ENCODE peak calls at places on chromosomes 16 and 17, in eight cellular contexts. One of them, this sample, is unnamed.

GRCh38 chr17:63446218-63446980 is at the start of gene CYB561:
- DNase-seq in EL: peak
- DNase-seq in Calu3: peak
- DNase-seq in ovary: peak
- DNase-seq in hippocampal formation: peak
- DNase-seq in stimulated activated CD8-positive, alpha-beta memory T cell treated with anti-CD3 and anti-CD28 coated beads, Interleukin-7, amount 100 ng/mL, for 48 hours: peak
- DNase-seq in heart left ventricle: peak
- DNase-seq in activated T-cell treated with anti-CD3 and anti-CD28 coated beads, Interleukin-2, amount 50 U/mL, for 72 hours: peak
- DNase-seq in this sample: peak

GRCh38 chr17:82234211-82235055 is 5.6 kb downstream of the SLC16A3 start:
- DNase-seq in EL: no peak
- DNase-seq in Calu3: peak
- DNase-seq in ovary: no peak
- DNase-seq in hippocampal formation: no peak
- DNase-seq in stimulated activated CD8-positive, alpha-beta memory T cell treated with anti-CD3 and anti-CD28 coated beads, Interleukin-7, amount 100 ng/mL, for 48 hours: no peak
- DNase-seq in heart left ventricle: no peak
- DNase-seq in activated T-cell treated with anti-CD3 and anti-CD28 coated beads, Interleukin-2, amount 50 U/mL, for 72 hours: no peak
- DNase-seq in this sample: no peak

GRCh38 chr16:85716680-85717038 is 27.9 kb upstream of the GINS2 start:
- DNase-seq in EL: no peak
- DNase-seq in Calu3: no peak
- DNase-seq in ovary: no peak
- DNase-seq in hippocampal formation: peak
- DNase-seq in stimulated activated CD8-positive, alpha-beta memory T cell treated with anti-CD3 and anti-CD28 coated beads, Interleukin-7, amount 100 ng/mL, for 48 hours: no peak
- DNase-seq in heart left ventricle: no peak
- DNase-seq in activated T-cell treated with anti-CD3 and anti-CD28 coated beads, Interleukin-2, amount 50 U/mL, for 72 hours: no peak
- DNase-seq in this sample: peak

GRCh38 chr17:34499576-34499975 is 79.8 kb upstream of the TMEM132E start:
- DNase-seq in EL: peak
- DNase-seq in Calu3: peak
- DNase-seq in ovary: no peak
- DNase-seq in hippocampal formation: no peak
- DNase-seq in stimulated activated CD8-positive, alpha-beta memory T cell treated with anti-CD3 and anti-CD28 coated beads, Interleukin-7, amount 100 ng/mL, for 48 hours: no peak
- DNase-seq in heart left ventricle: no peak
- DNase-seq in activated T-cell treated with anti-CD3 and anti-CD28 coated beads, Interleukin-2, amount 50 U/mL, for 72 hours: peak
- DNase-seq in this sample: no peak

GRCh38 chr17:27623578-27623977 is 7.4 kb upstream of the LGALS9 start:
- DNase-seq in EL: no peak
- DNase-seq in Calu3: no peak
- DNase-seq in ovary: no peak
- DNase-seq in hippocampal formation: no peak
- DNase-seq in stimulated activated CD8-positive, alpha-beta memory T cell treated with anti-CD3 and anti-CD28 coated beads, Interleukin-7, amount 100 ng/mL, for 48 hours: no peak
- DNase-seq in heart left ventricle: no peak
- DNase-seq in activated T-cell treated with anti-CD3 and anti-CD28 coated beads, Interleukin-2, amount 50 U/mL, for 72 hours: no peak
- DNase-seq in this sample: no peak

GRCh38 chr17:70407501-70407900 is 238.2 kb downstream of the KCNJ2 start:
- DNase-seq in EL: peak
- DNase-seq in Calu3: no peak
- DNase-seq in ovary: no peak
- DNase-seq in hippocampal formation: no peak
- DNase-seq in stimulated activated CD8-positive, alpha-beta memory T cell treated with anti-CD3 and anti-CD28 coated beads, Interleukin-7, amount 100 ng/mL, for 48 hours: no peak
- DNase-seq in heart left ventricle: no peak
- DNase-seq in activated T-cell treated with anti-CD3 and anti-CD28 coated beads, Interleukin-2, amount 50 U/mL, for 72 hours: no peak
- DNase-seq in this sample: no peak

GRCh38 chr16:12568438-12568837 is 235.2 kb downstream of the CPPED1 start:
- DNase-seq in EL: no peak
- DNase-seq in Calu3: no peak
- DNase-seq in ovary: no peak
- DNase-seq in hippocampal formation: no peak
- DNase-seq in stimulated activated CD8-positive, alpha-beta memory T cell treated with anti-CD3 and anti-CD28 coated beads, Interleukin-7, amount 100 ng/mL, for 48 hours: no peak
- DNase-seq in heart left ventricle: no peak
- DNase-seq in activated T-cell treated with anti-CD3 and anti-CD28 coated beads, Interleukin-2, amount 50 U/mL, for 72 hours: no peak
- DNase-seq in this sample: no peak

GRCh38 chr16:49959552-49960277 is 65.3 kb upstream of the CNEP1R1 start:
- DNase-seq in EL: no peak
- DNase-seq in Calu3: no peak
- DNase-seq in ovary: no peak
- DNase-seq in hippocampal formation: no peak
- DNase-seq in stimulated activated CD8-positive, alpha-beta memory T cell treated with anti-CD3 and anti-CD28 coated beads, Interleukin-7, amount 100 ng/mL, for 48 hours: no peak
- DNase-seq in heart left ventricle: no peak
- DNase-seq in activated T-cell treated with anti-CD3 and anti-CD28 coated beads, Interleukin-2, amount 50 U/mL, for 72 hours: no peak
- DNase-seq in this sample: no peak

GRCh38 chr16:86091976-86092375 is 193.0 kb downstream of the IRF8 start:
- DNase-seq in EL: no peak
- DNase-seq in Calu3: no peak
- DNase-seq in ovary: no peak
- DNase-seq in hippocampal formation: no peak
- DNase-seq in stimulated activated CD8-positive, alpha-beta memory T cell treated with anti-CD3 and anti-CD28 coated beads, Interleukin-7, amount 100 ng/mL, for 48 hours: no peak
- DNase-seq in heart left ventricle: no peak
- DNase-seq in activated T-cell treated with anti-CD3 and anti-CD28 coated beads, Interleukin-2, amount 50 U/mL, for 72 hours: no peak
- DNase-seq in this sample: no peak

GRCh38 chr17:46011711-46012505 is 12.9 kb downstream of the STH start:
- DNase-seq in EL: no peak
- DNase-seq in Calu3: no peak
- DNase-seq in ovary: no peak
- DNase-seq in hippocampal formation: no peak
- DNase-seq in stimulated activated CD8-positive, alpha-beta memory T cell treated with anti-CD3 and anti-CD28 coated beads, Interleukin-7, amount 100 ng/mL, for 48 hours: no peak
- DNase-seq in heart left ventricle: no peak
- DNase-seq in activated T-cell treated with anti-CD3 and anti-CD28 coated beads, Interleukin-2, amount 50 U/mL, for 72 hours: no peak
- DNase-seq in this sample: no peak

GRCh38 chr16:86556576-86556975 is 1.5 kb upstream of the MTHFSD start:
- DNase-seq in EL: no peak
- DNase-seq in Calu3: no peak
- DNase-seq in ovary: no peak
- DNase-seq in hippocampal formation: no peak
- DNase-seq in stimulated activated CD8-positive, alpha-beta memory T cell treated with anti-CD3 and anti-CD28 coated beads, Interleukin-7, amount 100 ng/mL, for 48 hours: no peak
- DNase-seq in heart left ventricle: no peak
- DNase-seq in activated T-cell treated with anti-CD3 and anti-CD28 coated beads, Interleukin-2, amount 50 U/mL, for 72 hours: no peak
- DNase-seq in this sample: no peak

This sample was measured in DMS53.